ENCODE peak calls at places on chromosomes 11 and 22, in four cellular contexts. One of them, this sample, is unnamed.

GRCh38 chr22:46761539-46762237 is 762 bp upstream of the TBC1D22A start:
- DNase-seq in GM23338: peak
- DNase-seq in AG04450: no peak
- DNase-seq in adrenal gland: no peak
- DNase-seq in this sample: peak

GRCh38 chr11:18313985-18314763 is 7.8 kb downstream of the HPS5 start:
- DNase-seq in AG04450: no peak
- DNase-seq in GM23338: peak
- DNase-seq in adrenal gland: peak
- DNase-seq in this sample: peak

GRCh38 chr11:68998390-68998911 is 14.6 kb downstream of the MRGPRF start:
- DNase-seq in GM23338: no peak
- DNase-seq in adrenal gland: peak
- DNase-seq in AG04450: no peak
- DNase-seq in this sample: peak

GRCh38 chr11:17703951-17704350 is 15.4 kb upstream of the MYOD1 start:
- DNase-seq in GM23338: peak
- DNase-seq in adrenal gland: no peak
- DNase-seq in AG04450: no peak
- DNase-seq in this sample: no peak

GRCh38 chr11:120748485-120748814 is 236.9 kb downstream of the GRIK4 start:
- DNase-seq in AG04450: no peak
- DNase-seq in GM23338: no peak
- DNase-seq in adrenal gland: no peak
- DNase-seq in this sample: peak

GRCh38 chr11:70942593-70942992 is 309.8 kb downstream of the SHANK2 start:
- DNase-seq in GM23338: peak
- DNase-seq in AG04450: no peak
- DNase-seq in adrenal gland: no peak
- DNase-seq in this sample: peak

GRCh38 chr22:49567894-49568750 is 259.6 kb downstream of the BRD1 start:
- DNase-seq in adrenal gland: no peak
- DNase-seq in GM23338: no peak
- DNase-seq in AG04450: no peak
- DNase-seq in this sample: no peak

GRCh38 chr11:62500066-62501035 is 46.3 kb downstream of the AHNAK start:
- DNase-seq in AG04450: no peak
- DNase-seq in adrenal gland: no peak
- DNase-seq in GM23338: peak
- DNase-seq in this sample: no peak

GRCh38 chr11:86917577-86917976 is 37.6 kb downstream of the FZD4 start:
- DNase-seq in adrenal gland: no peak
- DNase-seq in AG04450: no peak
- DNase-seq in GM23338: no peak
- DNase-seq in this sample: no peak

GRCh38 chr22:46149493-46149997 is 781 bp upstream of the PPARA start:
- DNase-seq in AG04450: no peak
- DNase-seq in GM23338: peak
- DNase-seq in adrenal gland: peak
- DNase-seq in this sample: peak

GRCh38 chr11:11265994-11266606 is 87.0 kb downstream of the CSNK2A3 start:
- DNase-seq in GM23338: peak
- DNase-seq in AG04450: no peak
- DNase-seq in adrenal gland: peak
- DNase-seq in this sample: peak

GRCh38 chr22:46758867-46759290 is 3.6 kb upstream of the TBC1D22A start:
- DNase-seq in GM23338: peak
- DNase-seq in adrenal gland: peak
- DNase-seq in AG04450: peak
- DNase-seq in this sample: peak

GRCh38 chr11:23767576-23767975 is 729.3 kb upstream of the LUZP2 start:
- DNase-seq in GM23338: no peak
- DNase-seq in adrenal gland: no peak
- DNase-seq in AG04450: no peak
- DNase-seq in this sample: no peak

GRCh38 chr11:121829159-121829643 is 286.8 kb downstream of the BLID start:
- DNase-seq in GM23338: no peak
- DNase-seq in adrenal gland: peak
- DNase-seq in AG04450: peak
- DNase-seq in this sample: no peak

GRCh38 chr22:23240639-23241389 is 60.5 kb downstream of the BCR start:
- DNase-seq in AG04450: no peak
- DNase-seq in adrenal gland: no peak
- DNase-seq in GM23338: peak
- DNase-seq in this sample: peak

GRCh38 chr22:35622132-35622913 is 5.2 kb upstream of the MB start:
- DNase-seq in AG04450: no peak
- DNase-seq in adrenal gland: peak
- DNase-seq in GM23338: peak
- DNase-seq in this sample: peak

GRCh38 chr11:15665368-15665871 is 550.7 kb downstream of the INSC start:
- DNase-seq in AG04450: no peak
- DNase-seq in adrenal gland: peak
- DNase-seq in GM23338: no peak
- DNase-seq in this sample: no peak

GRCh38 chr22:24184057-24184798 is 2.9 kb downstream of the SUSD2 start:
- DNase-seq in adrenal gland: no peak
- DNase-seq in GM23338: no peak
- DNase-seq in AG04450: no peak
- DNase-seq in this sample: no peak

GRCh38 chr11:20360650-20361049 is 2.9 kb upstream of the HTATIP2 start:
- DNase-seq in AG04450: no peak
- DNase-seq in adrenal gland: peak
- DNase-seq in GM23338: no peak
- DNase-seq in this sample: no peak

GRCh38 chr11:47800759-47801158 is 33.6 kb upstream of the FNBP4 start:
- DNase-seq in AG04450: no peak
- DNase-seq in adrenal gland: no peak
- DNase-seq in GM23338: no peak
- DNase-seq in this sample: no peak

DNA sequence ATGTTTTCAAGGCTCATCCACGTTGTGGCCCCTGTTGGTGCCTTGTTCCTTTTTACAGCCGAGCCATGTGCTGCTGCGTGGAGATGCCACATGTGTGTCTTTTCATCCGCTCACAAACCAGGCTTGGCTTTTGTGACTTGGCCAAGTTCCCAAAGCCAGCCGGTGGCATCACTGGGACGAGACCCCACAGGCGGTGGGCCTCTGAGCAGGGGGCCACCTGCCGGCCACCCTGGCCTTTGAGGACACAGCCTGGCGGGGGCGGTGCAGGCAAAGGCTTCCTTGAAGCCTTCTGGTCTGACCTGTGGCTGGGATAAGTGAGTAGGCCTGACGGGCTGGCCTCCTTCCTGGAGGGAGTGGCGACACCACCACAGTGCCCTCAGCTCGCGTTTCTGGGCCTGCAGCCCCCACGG is 10.6 kb downstream of the GRK2 start:
- DNase-seq in adrenal gland: peak
- DNase-seq in GM23338: peak
- DNase-seq in AG04450: no peak
- DNase-seq in this sample: peak
- TF ChIP-seq CTCF in adrenal gland: no peak
- TF ChIP-seq CTCF in GM23338: peak
- TF ChIP-seq CTCF in AG04450: peak
- TF ChIP-seq CTCF in this sample: peak

GRCh38 chr22:17138451-17139042 is 17.4 kb upstream of the TMEM121B start:
- DNase-seq in AG04450: no peak
- DNase-seq in GM23338: no peak
- DNase-seq in adrenal gland: no peak
- DNase-seq in this sample: no peak
- H3K27ac ChIP-seq in AG04450: no peak
- H3K27ac ChIP-seq in GM23338: no peak
- H3K27ac ChIP-seq in adrenal gland: no peak
- H3K27ac ChIP-seq in this sample: no peak

GRCh38 chr11:131664811-131665210 is 294.4 kb downstream of the NTM start:
- DNase-seq in adrenal gland: no peak
- DNase-seq in GM23338: no peak
- DNase-seq in AG04450: no peak
- DNase-seq in this sample: no peak
- H3K4me3 ChIP-seq in adrenal gland: no peak
- H3K4me3 ChIP-seq in GM23338: no peak
- H3K4me3 ChIP-seq in AG04450: no peak
- H3K4me3 ChIP-seq in this sample: no peak

DNA sequence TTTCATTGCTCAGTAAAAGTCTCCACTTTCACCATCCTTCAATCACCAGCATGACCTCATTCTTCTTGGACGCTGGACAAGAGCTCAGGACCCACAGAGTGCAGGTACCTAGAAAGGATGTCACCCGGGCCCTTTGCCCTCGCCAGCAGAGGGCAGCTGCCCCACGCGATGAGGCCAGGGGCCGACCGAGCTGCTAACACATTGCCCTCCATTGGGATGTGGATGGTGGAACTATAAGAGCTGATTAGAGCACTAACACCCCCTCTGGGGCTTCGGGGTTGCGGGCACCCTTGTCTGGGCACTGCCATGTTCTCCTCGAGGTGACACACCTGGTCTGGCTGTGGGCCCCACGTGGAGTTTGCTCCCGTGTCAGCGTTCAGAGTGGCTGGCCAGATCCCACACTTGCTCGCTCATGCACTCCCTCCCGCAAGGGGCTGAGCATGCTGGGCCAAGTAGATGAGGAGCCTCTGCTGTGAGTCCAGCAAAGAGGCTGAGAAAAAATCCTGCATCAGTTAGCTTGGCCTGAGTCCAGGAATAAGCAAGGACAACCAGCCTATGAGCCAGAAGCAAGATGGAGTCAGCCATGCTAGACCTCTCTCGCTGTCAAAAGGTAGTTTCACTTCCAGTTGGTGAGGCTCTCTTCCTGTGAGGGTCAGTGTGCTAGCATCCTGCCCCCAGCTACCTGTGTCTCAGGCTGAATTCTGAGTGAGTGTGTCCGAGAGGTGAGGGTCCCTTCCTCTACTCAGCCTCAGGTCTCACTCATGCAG is 9.8 kb downstream of the KRTAP5-6 start:
- DNase-seq in adrenal gland: no peak
- DNase-seq in AG04450: no peak
- DNase-seq in GM23338: no peak
- DNase-seq in this sample: no peak
- TF ChIP-seq CTCF in adrenal gland: no peak
- TF ChIP-seq CTCF in AG04450: peak
- TF ChIP-seq CTCF in GM23338: peak
- TF ChIP-seq CTCF in this sample: peak

DNA sequence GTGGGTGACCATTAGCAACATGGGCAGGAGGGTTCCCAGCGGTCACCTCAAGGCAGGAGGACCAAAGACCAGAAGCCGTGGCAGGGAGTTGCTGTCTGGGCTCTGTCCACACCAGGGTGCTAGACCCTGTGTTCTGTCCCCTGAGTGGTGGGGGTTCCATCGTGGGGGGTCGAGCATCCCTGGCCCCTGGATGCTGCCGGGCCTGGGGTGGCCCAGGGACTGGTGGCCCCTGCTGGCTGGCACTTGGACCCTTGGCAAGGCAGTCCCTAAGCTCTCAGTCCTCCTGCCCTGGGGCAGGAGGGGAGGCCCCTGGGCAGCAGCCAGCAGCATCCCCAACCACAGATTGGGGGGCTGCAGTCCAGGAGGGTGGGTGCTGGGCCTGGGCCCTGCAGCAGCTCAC is 13.4 kb upstream of the ARHGAP8 start:
- DNase-seq in AG04450: no peak
- DNase-seq in GM23338: no peak
- DNase-seq in adrenal gland: no peak
- DNase-seq in this sample: no peak
- H3K27ac ChIP-seq in AG04450: peak
- H3K27ac ChIP-seq in GM23338: no peak
- H3K27ac ChIP-seq in adrenal gland: no peak
- H3K27ac ChIP-seq in this sample: no peak

DNA sequence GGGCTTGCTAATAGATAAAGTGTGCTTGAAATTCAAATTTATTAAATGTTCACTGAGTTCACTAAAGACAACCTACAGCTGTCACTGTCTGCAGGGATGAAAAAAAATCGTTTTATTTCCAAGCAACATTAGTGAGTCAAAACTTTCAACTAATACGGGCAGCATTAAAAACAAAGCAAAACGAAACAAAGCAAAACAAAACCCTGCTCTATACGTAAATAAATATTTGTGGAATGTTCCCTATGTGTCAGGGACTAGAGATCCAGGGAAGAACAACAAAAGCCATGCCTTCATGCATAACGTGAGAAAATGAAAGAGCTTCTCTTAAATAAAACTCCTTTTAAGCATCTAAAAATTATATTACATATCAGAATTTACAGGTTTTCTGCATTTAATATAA is 553 bp downstream of the NAALAD2 start:
- DNase-seq in adrenal gland: no peak
- DNase-seq in AG04450: no peak
- DNase-seq in GM23338: peak
- DNase-seq in this sample: no peak
- H3K4me3 ChIP-seq in adrenal gland: peak
- H3K4me3 ChIP-seq in AG04450: peak
- H3K4me3 ChIP-seq in GM23338: peak
- H3K4me3 ChIP-seq in this sample: peak

GRCh38 chr11:93783767-93784151 is 323 bp upstream of the MED17 start:
- DNase-seq in adrenal gland: no peak
- DNase-seq in AG04450: peak
- DNase-seq in GM23338: no peak
- DNase-seq in this sample: no peak
- TF ChIP-seq CTCF in adrenal gland: no peak
- TF ChIP-seq CTCF in AG04450: no peak
- TF ChIP-seq CTCF in GM23338: no peak
- TF ChIP-seq CTCF in this sample: no peak

GRCh38 chr22:31743871-31744270 is 6.1 kb downstream of the PRR14L start:
- DNase-seq in AG04450: no peak
- DNase-seq in GM23338: no peak
- DNase-seq in adrenal gland: no peak
- DNase-seq in this sample: no peak

GRCh38 chr22:31738566-31738965 is 11.4 kb downstream of the PRR14L start:
- DNase-seq in adrenal gland: no peak
- DNase-seq in GM23338: no peak
- DNase-seq in AG04450: no peak
- DNase-seq in this sample: no peak

GRCh38 chr22:31742115-31742514 is 7.8 kb downstream of the PRR14L start:
- DNase-seq in GM23338: no peak
- DNase-seq in AG04450: no peak
- DNase-seq in adrenal gland: no peak
- DNase-seq in this sample: no peak

GRCh38 chr22:31739795-31740201 is 10.1 kb downstream of the PRR14L start:
- DNase-seq in GM23338: no peak
- DNase-seq in adrenal gland: peak
- DNase-seq in AG04450: no peak
- DNase-seq in this sample: no peak

GRCh38 chr22:31742682-31743081 is 7.2 kb downstream of the PRR14L start:
- DNase-seq in GM23338: no peak
- DNase-seq in AG04450: no peak
- DNase-seq in adrenal gland: no peak
- DNase-seq in this sample: no peak
- H3K27ac ChIP-seq in GM23338: no peak
- H3K27ac ChIP-seq in AG04450: no peak
- H3K27ac ChIP-seq in adrenal gland: peak
- H3K27ac ChIP-seq in this sample: no peak